ENCODE peak calls at places on chromosomes 7 and 10, in eight cellular contexts. R is neuronal stem cell, S is suprapubic skin, D is hepatocyte, W is endothelial cell of umbilical vein, Q is K562, U is H9, M is tibial nerve. V is an unnamed sample.
A peak's percentile ranks its signal among the peaks of the same experiment; 100 is the strongest.

GRCh38 chr10:96586419-96587254 is at the start of gene TM9SF3:
- DNase-seq in R (peak; percentile 86), S (peak; percentile 97), D (peak; percentile 95), W (peak; percentile 84), Q (peak; percentile 90), U (peak; percentile 85), M (peak; percentile 87), V (peak; percentile 86)

GRCh38 chr10:78408011-78408410 is 374.3 kb downstream of the RPS24 start:
- DNase-seq in R (no peak), S (peak; percentile 69), D (no peak), W (no peak), Q (no peak), U (peak; percentile 18), M (no peak), V (no peak)

GRCh38 chr10:94963901-94964300 is 25.4 kb downstream of the CYP2C9 start:
- DNase-seq in R (peak; percentile 68), S (no peak), D (peak; percentile 76), W (peak; percentile 19), Q (peak; percentile 21), U (peak; percentile 38), M (no peak), V (no peak)

GRCh38 chr7:130888017-130888371 is 154.0 kb upstream of the KLF14 start:
- DNase-seq in R (no peak), S (no peak), D (no peak), W (no peak), Q (no peak), U (no peak), M (no peak), V (no peak)

GRCh38 chr7:152336754-152337368 is 98.9 kb downstream of the KMT2C start:
- DNase-seq in R (peak; percentile 6), S (no peak), D (peak; percentile 38), W (peak; percentile 45), Q (peak; percentile 35), U (peak; percentile 38), M (no peak), V (no peak)

GRCh38 chr7:21361413-21362130 is 66.3 kb upstream of the SP4 start:
- DNase-seq in R (no peak), S (no peak), D (no peak), W (no peak), Q (peak; percentile 18), U (no peak), M (no peak), V (no peak)

GRCh38 chr7:21508538-21508937 is 34.3 kb upstream of the DNAH11 start:
- DNase-seq in R (no peak), S (no peak), D (no peak), W (no peak), Q (no peak), U (no peak), M (no peak), V (no peak)

GRCh38 chr10:103066141-103067098 is 126.7 kb downstream of the NT5C2 start:
- DNase-seq in R (no peak), S (no peak), D (no peak), W (no peak), Q (no peak), U (no peak), M (no peak), V (no peak)

GRCh38 chr7:3063016-3063753 is 19.5 kb upstream of the CARD11 start:
- DNase-seq in R (no peak), S (no peak), D (no peak), W (no peak), Q (no peak), U (no peak), M (no peak), V (no peak)

GRCh38 chr7:138197306-138197640 is 121.0 kb downstream of the AKR1D1 start:
- DNase-seq in R (no peak), S (no peak), D (no peak), W (no peak), Q (no peak), U (no peak), M (no peak), V (no peak)

GRCh38 chr10:50224330-50224952 is 26.9 kb downstream of the ASAH2 start:
- DNase-seq in R (peak; percentile 57), S (no peak), D (peak; percentile 66), W (peak; percentile 55), Q (peak; percentile 85), U (peak; percentile 42), M (no peak), V (no peak)

GRCh38 chr7:107948645-107949442 is 54.1 kb downstream of the LAMB1 start:
- DNase-seq in R (no peak), S (no peak), D (no peak), W (peak; percentile 97), Q (no peak), U (no peak), M (no peak), V (no peak)

GRCh38 chr7:151429555-151430331 is 10.2 kb downstream of the CRYGN start:
- DNase-seq in R (no peak), S (peak; percentile 24), D (no peak), W (no peak), Q (peak; percentile 37), U (no peak), M (no peak), V (no peak)

GRCh38 chr10:114547466-114547865 is 110.6 kb downstream of the ABLIM1 start:
- DNase-seq in R (no peak), S (no peak), D (no peak), W (peak; percentile 39), Q (no peak), U (no peak), M (no peak), V (no peak)
- H3K27ac ChIP-seq in R (no peak overlapping the region), S (no peak overlapping the region), D (no peak overlapping the region), W (no peak overlapping the region), Q (no peak overlapping the region), U (no peak overlapping the region), M (no peak overlapping the region), V (no peak overlapping the region)

GRCh38 chr10:22615101-22615500 is 99.3 kb downstream of the PIP4K2A start:
- DNase-seq in R (no peak), S (no peak), D (no peak), W (no peak), Q (no peak), U (no peak), M (no peak), V (no peak)
- H3K27ac ChIP-seq in R (no peak overlapping the region), S (no peak overlapping the region), D (no peak overlapping the region), W (no peak overlapping the region), Q (peak overlapping the region; percentile 95), U (no peak overlapping the region), M (peak overlapping the region; percentile 72), V (peak overlapping the region; percentile 76)

GRCh38 chr10:127853868-127854768 is 38.6 kb downstream of the CLRN3 start:
- DNase-seq in R (peak; percentile 73), S (no peak), D (peak; percentile 80), W (peak; percentile 63), Q (peak; percentile 45), U (peak; percentile 77), M (peak; percentile 24), V (no peak)

GRCh38 chr10:127852456-127852855 is 40.3 kb downstream of the CLRN3 start:
- DNase-seq in R (no peak), S (peak; percentile 49), D (no peak), W (no peak), Q (no peak), U (no peak), M (no peak), V (no peak)

GRCh38 chr10:127855976-127856375 is 36.8 kb downstream of the CLRN3 start:
- DNase-seq in R (no peak), S (no peak), D (no peak), W (no peak), Q (no peak), U (no peak), M (no peak), V (no peak)

GRCh38 chr10:127855584-127855881 is 37.2 kb downstream of the CLRN3 start:
- DNase-seq in R (no peak), S (no peak), D (no peak), W (no peak), Q (no peak), U (no peak), M (no peak), V (no peak)

DNA sequence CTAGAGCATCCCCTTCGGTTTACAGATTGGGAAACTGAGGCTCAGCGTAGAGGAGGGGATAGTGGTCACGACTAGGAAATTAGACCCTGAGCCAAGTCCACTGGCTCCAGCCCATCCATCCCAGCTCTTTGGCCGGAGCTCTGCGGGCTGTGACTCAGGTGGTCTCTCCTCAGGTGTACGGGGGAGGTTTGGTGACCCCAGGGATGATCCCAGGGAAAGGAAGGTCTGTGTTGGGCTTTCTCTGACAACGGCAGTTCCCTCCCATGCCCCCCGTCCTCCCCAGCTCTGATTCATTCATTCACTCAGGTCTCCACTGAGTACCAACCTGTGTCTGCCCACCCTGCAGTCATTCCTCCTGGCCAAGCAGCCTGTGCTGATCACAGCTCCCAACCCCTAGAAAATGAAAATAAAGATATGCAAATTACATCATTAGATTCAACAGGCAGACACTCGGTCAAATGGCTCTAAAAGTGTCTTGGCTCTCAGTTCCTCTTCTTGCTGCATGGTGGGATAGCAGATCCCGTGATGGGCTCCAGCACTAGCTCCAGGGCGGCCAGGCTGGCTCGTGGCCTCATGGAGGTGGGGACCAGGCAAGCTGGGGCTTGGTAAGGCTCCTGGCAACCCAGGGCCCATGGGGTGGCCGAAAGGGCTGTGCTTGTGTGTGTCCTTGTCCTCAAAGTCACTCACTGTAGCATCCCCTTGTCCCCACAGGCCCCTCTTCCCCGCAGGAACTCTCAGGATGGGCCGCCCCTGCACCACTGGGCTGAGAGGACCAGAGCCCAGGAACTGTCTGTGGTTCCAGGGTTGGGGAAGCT is 37.8 kb downstream of the CLRN3 start:
- DNase-seq in R (no peak), S (no peak), D (no peak), W (no peak), Q (no peak), U (no peak), M (no peak), V (no peak)
- H3K27ac ChIP-seq in R (no peak overlapping the region), S (no peak overlapping the region), D (no peak overlapping the region), W (no peak overlapping the region), Q (no peak overlapping the region), U (no peak overlapping the region), M (no peak overlapping the region), V (no peak overlapping the region)

GRCh38 chr10:8990280-8990987 is 935.9 kb downstream of the GATA3 start:
- DNase-seq in R (no peak), S (no peak), D (no peak), W (no peak), Q (no peak), U (no peak), M (no peak), V (no peak)

GRCh38 chr10:8981277-8981676 is 926.8 kb downstream of the GATA3 start:
- DNase-seq in R (no peak), S (no peak), D (no peak), W (no peak), Q (no peak), U (no peak), M (no peak), V (no peak)

GRCh38 chr10:8979976-8980375 is 925.5 kb downstream of the GATA3 start:
- DNase-seq in R (no peak), S (no peak), D (no peak), W (no peak), Q (no peak), U (no peak), M (no peak), V (no peak)

GRCh38 chr10:8986975-8987374 is 932.5 kb downstream of the GATA3 start:
- DNase-seq in R (no peak), S (no peak), D (no peak), W (no peak), Q (no peak), U (no peak), M (no peak), V (no peak)

DNA sequence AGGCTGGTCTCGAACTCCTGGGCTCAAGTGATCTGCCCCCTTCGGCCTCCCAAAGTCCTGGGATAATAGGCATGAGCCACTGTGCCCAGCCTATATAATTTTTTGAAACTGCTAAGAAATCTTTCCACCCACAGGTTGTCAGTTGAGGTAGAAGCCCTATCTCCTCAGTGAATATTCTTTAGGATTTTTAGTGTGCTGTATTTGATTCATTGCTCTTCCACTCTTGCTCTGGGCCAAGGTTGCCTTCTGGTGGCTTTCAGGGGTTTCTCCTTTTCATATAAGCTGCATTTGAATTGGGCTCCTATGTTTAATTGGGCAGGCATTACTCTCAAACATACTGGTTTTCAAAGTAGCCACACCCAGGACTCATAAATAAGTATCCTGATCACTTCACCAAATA is 931.2 kb downstream of the GATA3 start:
- DNase-seq in R (no peak), S (no peak), D (no peak), W (no peak), Q (no peak), U (no peak), M (no peak), V (no peak)
- H3K27ac ChIP-seq in R (no peak overlapping the region), S (no peak overlapping the region), D (no peak overlapping the region), W (no peak overlapping the region), Q (no peak overlapping the region), U (no peak overlapping the region), M (no peak overlapping the region), V (no peak overlapping the region)

V was measured in caudate nucleus.